ENCODE peak calls at places on chromosomes 11 and 22, in eight cellular contexts. O is cerebellum, B is dermis blood vessel endothelial cell, N is T-helper 22 cell, W is GM03348, E is WERI-Rb-1, Q is GM23338, Z is left colon. U is an unnamed sample.

GRCh38 chr11:68275721-68276488 is 4.1 kb upstream of the C11orf24 start:
- DNase-seq in O (no peak), B (no peak), N (no peak), W (no peak), E (no peak), Q (no peak), Z (no peak), U (no peak)

GRCh38 chr11:102338479-102339010 is 8.5 kb upstream of the BIRC2 start:
- DNase-seq in O (no peak), B (no peak), N (no peak), W (no peak), E (no peak), Q (no peak), Z (no peak), U (no peak)

GRCh38 chr11:11849127-11849746 is 7.5 kb downstream of the USP47 start:
- DNase-seq in O (no peak), B (peak; percentile 81), N (peak; percentile 26), W (peak; percentile 33), E (peak; percentile 62), Q (peak; percentile 83), Z (peak; percentile 46), U (no peak)

GRCh38 chr11:2930705-2931415 is 1.6 kb upstream of the PHLDA2 start:
- DNase-seq in O (peak; percentile 20), B (peak; percentile 82), N (no peak), W (peak; percentile 69), E (peak; percentile 88), Q (peak; percentile 94), Z (peak; percentile 90), U (peak; percentile 60)

GRCh38 chr11:48034926-48035876 is 54.8 kb downstream of the PTPRJ start:
- DNase-seq in O (peak; percentile 21), B (no peak), N (no peak), W (no peak), E (peak; percentile 82), Q (no peak), Z (peak; percentile 40), U (no peak)

GRCh38 chr11:61820174-61820573 is 3.4 kb upstream of the FADS1 start:
- DNase-seq in O (no peak), B (no peak), N (no peak), W (peak; percentile 37), E (no peak), Q (no peak), Z (no peak), U (no peak)

GRCh38 chr11:115706735-115707134 is 202.5 kb upstream of the CADM1 start:
- DNase-seq in O (no peak), B (no peak), N (no peak), W (no peak), E (no peak), Q (no peak), Z (no peak), U (no peak)

GRCh38 chr11:14364322-14364721 is 5.3 kb upstream of the RRAS2 start:
- DNase-seq in O (no peak), B (no peak), N (no peak), W (no peak), E (no peak), Q (no peak), Z (no peak), U (no peak)

GRCh38 chr11:58707767-58708166 is 24.0 kb downstream of the GLYAT start:
- DNase-seq in O (no peak), B (no peak), N (no peak), W (no peak), E (no peak), Q (no peak), Z (no peak), U (no peak)

GRCh38 chr11:73528420-73528819 is 69.5 kb downstream of the FAM168A start:
- DNase-seq in O (no peak), B (peak; percentile 10), N (no peak), W (no peak), E (no peak), Q (no peak), Z (no peak), U (no peak)

GRCh38 chr22:17303840-17304779 is 65.2 kb upstream of the CECR2 start:
- DNase-seq in O (no peak), B (no peak), N (peak; percentile 43), W (no peak), E (peak; percentile 21), Q (no peak), Z (no peak), U (no peak)

GRCh38 chr11:102517670-102518069 is 12.9 kb downstream of the MMP7 start:
- DNase-seq in O (no peak), B (no peak), N (no peak), W (no peak), E (no peak), Q (no peak), Z (no peak), U (no peak)

GRCh38 chr22:50529416-50530279 is at the start of gene TYMP:
- DNase-seq in O (no peak), B (no peak), N (peak; percentile 51), W (peak; percentile 89), E (no peak), Q (peak; percentile 43), Z (peak; percentile 81), U (peak; percentile 62)

GRCh38 chr11:121634889-121635288 is 182.1 kb upstream of the SORL1-AS1 start:
- DNase-seq in O (no peak), B (peak; percentile 19), N (no peak), W (peak; percentile 76), E (no peak), Q (no peak), Z (no peak), U (no peak)

GRCh38 chr11:11401960-11402359 is 48.9 kb upstream of the CSNK2A3 start:
- DNase-seq in O (no peak), B (no peak), N (no peak), W (no peak), E (no peak), Q (no peak), Z (no peak), U (no peak)

GRCh38 chr22:46454910-46455269 is 82.5 kb downstream of the CELSR1 start:
- DNase-seq in O (no peak), B (no peak), N (no peak), W (no peak), E (peak; percentile 35), Q (no peak), Z (no peak), U (no peak)

GRCh38 chr22:42158456-42159132 is 28.0 kb upstream of the CYP2D6 start:
- DNase-seq in O (no peak), B (no peak), N (no peak), W (no peak), E (no peak), Q (no peak), Z (no peak), U (no peak)

GRCh38 chr11:47691979-47692378 is 23.2 kb downstream of the AGBL2 start:
- DNase-seq in O (no peak), B (no peak), N (no peak), W (no peak), E (no peak), Q (no peak), Z (no peak), U (no peak)

GRCh38 chr11:19605500-19606371 is 106.9 kb upstream of the NAV2 start:
- DNase-seq in O (no peak), B (peak; percentile 54), N (no peak), W (peak; percentile 81), E (no peak), Q (no peak), Z (no peak), U (no peak)

GRCh38 chr11:25938952-25939351 is 393.0 kb upstream of the ANO3 start:
- DNase-seq in O (no peak), B (no peak), N (no peak), W (no peak), E (no peak), Q (peak; percentile 67), Z (no peak), U (no peak)

GRCh38 chr11:119728651-119729580 is at the start of gene NECTIN1:
- DNase-seq in O (peak; percentile 95), B (peak; percentile 87), N (peak; percentile 66), W (peak; percentile 96), E (peak; percentile 92), Q (peak; percentile 87), Z (peak; percentile 82), U (peak; percentile 96)

GRCh38 chr11:116563028-116563712 is 209.6 kb downstream of the BUD13 start:
- DNase-seq in O (peak; percentile 25), B (peak; percentile 54), N (no peak), W (peak; percentile 59), E (no peak), Q (no peak), Z (no peak), U (peak; percentile 33)

GRCh38 chr22:38311331-38311635 is 6.0 kb downstream of the CSNK1E start:
- DNase-seq in O (no peak), B (no peak), N (no peak), W (no peak), E (no peak), Q (no peak), Z (no peak), U (no peak)

GRCh38 chr11:2860636-2861035 is 24.9 kb downstream of the CDKN1C start:
- DNase-seq in O (no peak), B (no peak), N (no peak), W (no peak), E (no peak), Q (no peak), Z (peak; percentile 51), U (no peak)

GRCh38 chr11:11987503-11988022 is 20.9 kb downstream of the DKK3 start:
- DNase-seq in O (no peak), B (peak; percentile 70), N (no peak), W (no peak), E (no peak), Q (peak; percentile 51), Z (no peak), U (no peak)

GRCh38 chr11:36160115-36160514 is 129.1 kb downstream of the COMMD9 start:
- DNase-seq in O (no peak), B (no peak), N (no peak), W (no peak), E (no peak), Q (no peak), Z (no peak), U (no peak)

GRCh38 chr22:37740455-37741311 is 43.8 kb downstream of the TRIOBP start:
- DNase-seq in O (no peak), B (no peak), N (no peak), W (no peak), E (no peak), Q (no peak), Z (no peak), U (no peak)

U was measured in frontal cortex.